ENCODE peak calls at places on chromosomes 2 and 18, in eight cellular contexts. One of them, this sample, is unnamed. For H3K4me1, the result is how much of the 10 kb centered on the place peaks cover.

GRCh38 chr2:61114147-61114546 is 47.8 kb upstream of the C2orf74 start:
- DNase-seq in GM23338: peak
- DNase-seq in OCI-LY7: no peak
- DNase-seq in MM.1S: no peak
- DNase-seq in HCT116: no peak
- DNase-seq in hepatocyte: no peak
- DNase-seq in SK-N-SH: no peak
- DNase-seq in neural progenitor cell: peak
- DNase-seq in this sample: no peak

GRCh38 chr2:196492946-196493345 is 146.6 kb upstream of the CCDC150 start:
- DNase-seq in GM23338: no peak
- DNase-seq in OCI-LY7: no peak
- DNase-seq in MM.1S: no peak
- DNase-seq in HCT116: no peak
- DNase-seq in hepatocyte: no peak
- DNase-seq in SK-N-SH: no peak
- DNase-seq in neural progenitor cell: no peak
- DNase-seq in this sample: no peak

GRCh38 chr2:232480201-232481190 is 7.1 kb downstream of the ECEL1 start:
- DNase-seq in GM23338: no peak
- DNase-seq in OCI-LY7: no peak
- DNase-seq in MM.1S: no peak
- DNase-seq in HCT116: no peak
- DNase-seq in hepatocyte: no peak
- DNase-seq in SK-N-SH: no peak
- DNase-seq in neural progenitor cell: no peak
- DNase-seq in this sample: no peak

GRCh38 chr2:101781730-101782426 is 84.4 kb downstream of the MAP4K4 start:
- DNase-seq in GM23338: no peak
- DNase-seq in OCI-LY7: peak
- DNase-seq in MM.1S: no peak
- DNase-seq in HCT116: no peak
- DNase-seq in hepatocyte: no peak
- DNase-seq in SK-N-SH: no peak
- DNase-seq in neural progenitor cell: no peak
- DNase-seq in this sample: no peak

GRCh38 chr18:10736984-10737383 is 211.2 kb downstream of the NAPG start:
- DNase-seq in GM23338: peak
- DNase-seq in OCI-LY7: no peak
- DNase-seq in MM.1S: peak
- DNase-seq in HCT116: no peak
- DNase-seq in hepatocyte: no peak
- DNase-seq in SK-N-SH: no peak
- DNase-seq in neural progenitor cell: no peak
- DNase-seq in this sample: peak

GRCh38 chr2:196172976-196173375 is 1.6 kb upstream of the STK17B start:
- DNase-seq in GM23338: no peak
- DNase-seq in OCI-LY7: no peak
- DNase-seq in MM.1S: no peak
- DNase-seq in HCT116: no peak
- DNase-seq in hepatocyte: no peak
- DNase-seq in SK-N-SH: no peak
- DNase-seq in neural progenitor cell: no peak
- DNase-seq in this sample: no peak

GRCh38 chr18:59881728-59882685 is 17.8 kb upstream of the PMAIP1 start:
- DNase-seq in GM23338: no peak
- DNase-seq in OCI-LY7: no peak
- DNase-seq in MM.1S: no peak
- DNase-seq in HCT116: no peak
- DNase-seq in hepatocyte: peak
- DNase-seq in SK-N-SH: no peak
- DNase-seq in neural progenitor cell: no peak
- DNase-seq in this sample: peak

GRCh38 chr2:144535300-144535699 is 15.4 kb upstream of the ZEB2 start:
- DNase-seq in GM23338: no peak
- DNase-seq in OCI-LY7: no peak
- DNase-seq in MM.1S: no peak
- DNase-seq in HCT116: no peak
- DNase-seq in hepatocyte: no peak
- DNase-seq in SK-N-SH: no peak
- DNase-seq in neural progenitor cell: no peak
- DNase-seq in this sample: no peak

GRCh38 chr2:85971369-85971768 is 82.6 kb upstream of the ST3GAL5 start:
- DNase-seq in GM23338: no peak
- DNase-seq in OCI-LY7: no peak
- DNase-seq in MM.1S: no peak
- DNase-seq in HCT116: no peak
- DNase-seq in hepatocyte: no peak
- DNase-seq in SK-N-SH: no peak
- DNase-seq in neural progenitor cell: no peak
- DNase-seq in this sample: peak

GRCh38 chr2:95007822-95008221 is 17.7 kb upstream of the MAL start:
- DNase-seq in GM23338: no peak
- DNase-seq in OCI-LY7: no peak
- DNase-seq in MM.1S: no peak
- DNase-seq in HCT116: no peak
- DNase-seq in hepatocyte: no peak
- DNase-seq in SK-N-SH: no peak
- DNase-seq in neural progenitor cell: no peak
- DNase-seq in this sample: no peak

GRCh38 chr2:14608245-14608644 is 24.3 kb upstream of the LRATD1 start:
- DNase-seq in GM23338: no peak
- DNase-seq in OCI-LY7: no peak
- DNase-seq in MM.1S: no peak
- DNase-seq in HCT116: no peak
- DNase-seq in hepatocyte: no peak
- DNase-seq in SK-N-SH: no peak
- DNase-seq in neural progenitor cell: no peak
- DNase-seq in this sample: no peak

GRCh38 chr2:49687873-49688272 is 533.6 kb upstream of the FSHR start:
- DNase-seq in GM23338: peak
- DNase-seq in OCI-LY7: peak
- DNase-seq in MM.1S: peak
- DNase-seq in HCT116: no peak
- DNase-seq in hepatocyte: no peak
- DNase-seq in SK-N-SH: no peak
- DNase-seq in neural progenitor cell: no peak
- DNase-seq in this sample: peak

GRCh38 chr18:29185801-29186200 is 1008.9 kb upstream of the CDH2 start:
- DNase-seq in GM23338: no peak
- DNase-seq in OCI-LY7: no peak
- DNase-seq in MM.1S: no peak
- DNase-seq in HCT116: no peak
- DNase-seq in hepatocyte: no peak
- DNase-seq in SK-N-SH: no peak
- DNase-seq in neural progenitor cell: no peak
- DNase-seq in this sample: no peak

GRCh38 chr2:151922845-151923666 is 94.8 kb upstream of the ARL5A start:
- DNase-seq in GM23338: no peak
- DNase-seq in OCI-LY7: no peak
- DNase-seq in MM.1S: no peak
- DNase-seq in HCT116: no peak
- DNase-seq in hepatocyte: peak
- DNase-seq in SK-N-SH: no peak
- DNase-seq in neural progenitor cell: no peak
- DNase-seq in this sample: peak

GRCh38 chr2:177549171-177549570 is 156.6 kb downstream of the AGPS start:
- DNase-seq in GM23338: no peak
- DNase-seq in OCI-LY7: no peak
- DNase-seq in MM.1S: no peak
- DNase-seq in HCT116: no peak
- DNase-seq in hepatocyte: no peak
- DNase-seq in SK-N-SH: peak
- DNase-seq in neural progenitor cell: no peak
- DNase-seq in this sample: no peak

GRCh38 chr2:88692187-88692586 is 714 bp downstream of the RPIA start:
- DNase-seq in GM23338: peak
- DNase-seq in OCI-LY7: peak
- DNase-seq in MM.1S: peak
- DNase-seq in HCT116: no peak
- DNase-seq in hepatocyte: peak
- DNase-seq in SK-N-SH: peak
- DNase-seq in neural progenitor cell: no peak
- DNase-seq in this sample: peak

GRCh38 chr2:15826273-15826717 is 114.1 kb upstream of the MYCN start:
- DNase-seq in GM23338: peak
- DNase-seq in OCI-LY7: no peak
- DNase-seq in MM.1S: no peak
- DNase-seq in HCT116: no peak
- DNase-seq in hepatocyte: peak
- DNase-seq in SK-N-SH: peak
- DNase-seq in neural progenitor cell: peak
- DNase-seq in this sample: no peak

GRCh38 chr18:25176516-25177042 is 175.4 kb downstream of the ZNF521 start:
- DNase-seq in GM23338: peak
- DNase-seq in OCI-LY7: no peak
- DNase-seq in MM.1S: no peak
- DNase-seq in HCT116: no peak
- DNase-seq in hepatocyte: no peak
- DNase-seq in SK-N-SH: no peak
- DNase-seq in neural progenitor cell: no peak
- DNase-seq in this sample: no peak

DNA sequence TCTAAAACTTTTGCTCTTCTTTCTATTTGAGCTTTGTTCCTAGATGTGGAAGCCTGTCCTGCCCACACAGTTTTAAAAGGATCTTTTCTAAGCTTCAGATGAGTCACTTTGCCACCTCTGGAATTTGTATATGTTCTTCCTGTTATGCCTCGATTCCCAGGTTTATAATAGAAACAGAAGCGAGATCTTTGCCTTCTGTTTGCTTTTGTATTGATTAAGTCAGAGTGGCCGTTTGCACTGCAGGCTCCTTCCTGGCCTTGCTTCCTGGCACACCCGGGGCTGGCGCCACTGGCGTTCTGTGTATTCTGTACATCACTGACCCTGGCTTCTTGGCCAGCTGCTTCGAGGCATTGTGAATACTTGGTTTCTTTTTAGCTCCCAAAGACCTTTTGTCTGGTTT is 91.8 kb downstream of the MTCL1 start:
- DNase-seq in GM23338: no peak
- DNase-seq in OCI-LY7: no peak
- DNase-seq in MM.1S: no peak
- DNase-seq in HCT116: no peak
- DNase-seq in hepatocyte: no peak
- DNase-seq in SK-N-SH: no peak
- DNase-seq in neural progenitor cell: no peak
- DNase-seq in this sample: peak
- H3K4me1 ChIP-seq in GM23338: half or more
- H3K4me1 ChIP-seq in OCI-LY7: under half
- H3K4me1 ChIP-seq in MM.1S: under half
- H3K4me1 ChIP-seq in HCT116: half or more
- H3K4me1 ChIP-seq in hepatocyte: under half
- H3K4me1 ChIP-seq in SK-N-SH: half or more
- H3K4me1 ChIP-seq in neural progenitor cell: under half
- H3K4me1 ChIP-seq in this sample: half or more

DNA sequence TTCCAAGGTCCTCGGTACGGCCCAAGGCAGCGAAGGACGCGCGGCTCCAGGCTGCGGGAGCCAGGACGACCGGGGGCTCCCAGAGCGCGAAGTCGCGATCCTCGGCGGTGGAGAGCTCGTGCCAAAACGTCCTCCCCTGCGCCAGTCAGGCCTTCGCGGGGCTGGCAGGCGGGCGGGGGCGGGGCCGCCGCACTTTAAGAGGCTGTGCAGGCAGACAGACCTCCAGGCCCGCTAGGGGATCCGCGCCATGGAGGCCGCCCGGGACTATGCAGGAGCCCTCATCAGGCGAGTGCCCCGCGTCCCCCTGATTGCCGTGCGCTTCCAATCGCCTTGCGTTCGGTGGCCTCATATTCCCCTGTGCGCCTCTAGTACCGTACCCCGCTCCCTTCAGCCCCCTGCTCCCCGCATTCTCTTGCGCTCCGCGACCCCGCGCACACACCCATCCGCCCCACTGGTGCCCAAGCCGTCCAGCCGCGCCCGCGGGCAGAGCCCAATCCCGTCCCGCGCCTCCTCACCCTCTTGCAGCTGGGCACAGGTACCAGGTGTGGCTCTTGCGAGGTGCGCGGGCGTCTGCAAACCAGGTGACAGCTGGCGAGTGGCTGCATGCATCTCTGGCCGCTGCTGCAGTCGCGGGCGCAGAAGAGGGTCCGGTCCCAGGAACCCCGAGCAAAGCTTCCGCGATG is at the start of gene CIDEA:
- DNase-seq in GM23338: peak
- DNase-seq in OCI-LY7: no peak
- DNase-seq in MM.1S: no peak
- DNase-seq in HCT116: no peak
- DNase-seq in hepatocyte: peak
- DNase-seq in SK-N-SH: no peak
- DNase-seq in neural progenitor cell: peak
- DNase-seq in this sample: peak
- TF ChIP-seq EZH2phosphoT487 in GM23338: no peak
- TF ChIP-seq EZH2phosphoT487 in OCI-LY7: no peak
- TF ChIP-seq EZH2phosphoT487 in MM.1S: no peak
- TF ChIP-seq EZH2phosphoT487 in HCT116: no peak
- TF ChIP-seq EZH2phosphoT487 in hepatocyte: no peak
- TF ChIP-seq EZH2phosphoT487 in SK-N-SH: no peak
- TF ChIP-seq EZH2phosphoT487 in neural progenitor cell: peak
- TF ChIP-seq EZH2phosphoT487 in this sample: no peak

DNA sequence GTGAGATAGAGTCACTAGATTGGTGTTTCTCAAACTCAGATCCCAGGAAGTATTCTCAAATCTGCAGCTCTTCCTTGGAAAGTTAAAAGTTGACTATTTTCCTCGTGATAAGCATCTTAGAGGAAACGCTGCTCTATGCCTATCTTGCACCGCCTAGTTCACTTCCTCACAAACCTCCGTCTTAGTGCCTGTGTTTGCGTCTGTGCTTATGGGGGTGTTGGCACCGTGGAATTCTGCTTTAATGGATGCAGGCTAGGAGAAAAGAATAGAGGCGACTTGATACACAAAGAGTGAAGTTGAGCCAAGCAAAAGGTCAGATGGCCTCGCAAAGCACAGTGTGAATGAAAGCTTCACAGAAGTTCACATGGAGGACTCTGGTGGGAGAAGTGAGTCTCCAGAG is 255.3 kb upstream of the ID2 start:
- DNase-seq in GM23338: no peak
- DNase-seq in OCI-LY7: no peak
- DNase-seq in MM.1S: no peak
- DNase-seq in HCT116: no peak
- DNase-seq in hepatocyte: no peak
- DNase-seq in SK-N-SH: no peak
- DNase-seq in neural progenitor cell: no peak
- DNase-seq in this sample: no peak
- H3K4me1 ChIP-seq in GM23338: under half
- H3K4me1 ChIP-seq in OCI-LY7: under half
- H3K4me1 ChIP-seq in MM.1S: under half
- H3K4me1 ChIP-seq in HCT116: under half
- H3K4me1 ChIP-seq in hepatocyte: under half
- H3K4me1 ChIP-seq in SK-N-SH: under half
- H3K4me1 ChIP-seq in neural progenitor cell: under half
- H3K4me1 ChIP-seq in this sample: under half

DNA sequence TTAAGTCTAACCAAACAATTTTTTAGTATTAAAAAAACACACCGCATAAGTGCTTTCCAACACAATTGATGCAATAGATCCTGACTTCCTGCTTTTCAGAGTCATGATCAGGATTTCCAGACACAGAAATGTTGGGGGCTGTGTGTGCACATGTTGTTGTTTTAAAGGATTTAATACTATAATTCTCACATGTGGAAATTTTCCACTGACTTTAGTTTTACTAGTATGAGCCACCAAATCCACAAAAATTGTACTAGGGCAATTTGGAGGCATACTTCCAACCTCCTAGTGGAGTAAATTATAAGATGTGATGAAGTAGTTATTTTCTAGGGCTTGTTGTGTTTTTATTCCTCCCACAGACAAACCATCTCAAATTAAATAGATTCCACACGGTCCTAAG is 108.8 kb upstream of the KLF7 start:
- DNase-seq in GM23338: no peak
- DNase-seq in OCI-LY7: no peak
- DNase-seq in MM.1S: no peak
- DNase-seq in HCT116: no peak
- DNase-seq in hepatocyte: no peak
- DNase-seq in SK-N-SH: no peak
- DNase-seq in neural progenitor cell: no peak
- DNase-seq in this sample: peak
- TF ChIP-seq EZH2phosphoT487 in GM23338: no peak
- TF ChIP-seq EZH2phosphoT487 in OCI-LY7: no peak
- TF ChIP-seq EZH2phosphoT487 in MM.1S: no peak
- TF ChIP-seq EZH2phosphoT487 in HCT116: no peak
- TF ChIP-seq EZH2phosphoT487 in hepatocyte: no peak
- TF ChIP-seq EZH2phosphoT487 in SK-N-SH: no peak
- TF ChIP-seq EZH2phosphoT487 in neural progenitor cell: no peak
- TF ChIP-seq EZH2phosphoT487 in this sample: no peak